ENCODE peak calls at places on chromosomes 1 and 21, in eight cellular contexts. One of them, this sample, is unnamed.

GRCh38 chr1:176243746-176244145 is 36.7 kb upstream of the COP1 start:
- DNase-seq in activated effector memory CD4-positive, alpha-beta T cell treated with Interleukin-2 at 50 U/mL for 16 hours: no peak
- DNase-seq in Ammon's horn: no peak
- DNase-seq in small intestine: no peak
- DNase-seq in Peyer's patch: no peak
- DNase-seq in ACHN: no peak
- DNase-seq in pulmonary artery endothelial cell: no peak
- DNase-seq in PC-3: no peak
- DNase-seq in this sample: peak

GRCh38 chr1:33374336-33375105 is 53.6 kb upstream of the A3GALT2 start:
- DNase-seq in activated effector memory CD4-positive, alpha-beta T cell treated with Interleukin-2 at 50 U/mL for 16 hours: no peak
- DNase-seq in Ammon's horn: no peak
- DNase-seq in small intestine: no peak
- DNase-seq in Peyer's patch: no peak
- DNase-seq in ACHN: no peak
- DNase-seq in pulmonary artery endothelial cell: no peak
- DNase-seq in PC-3: no peak
- DNase-seq in this sample: no peak

GRCh38 chr21:39552856-39553255 is 59.9 kb upstream of the B3GALT5 start:
- DNase-seq in activated effector memory CD4-positive, alpha-beta T cell treated with Interleukin-2 at 50 U/mL for 16 hours: no peak
- DNase-seq in Ammon's horn: no peak
- DNase-seq in small intestine: no peak
- DNase-seq in Peyer's patch: no peak
- DNase-seq in ACHN: no peak
- DNase-seq in pulmonary artery endothelial cell: no peak
- DNase-seq in PC-3: no peak
- DNase-seq in this sample: no peak

GRCh38 chr1:217647791-217648190 is 16.6 kb downstream of the SPATA17 start:
- DNase-seq in activated effector memory CD4-positive, alpha-beta T cell treated with Interleukin-2 at 50 U/mL for 16 hours: no peak
- DNase-seq in Ammon's horn: no peak
- DNase-seq in small intestine: no peak
- DNase-seq in Peyer's patch: no peak
- DNase-seq in ACHN: no peak
- DNase-seq in pulmonary artery endothelial cell: no peak
- DNase-seq in PC-3: peak
- DNase-seq in this sample: peak

GRCh38 chr1:154386643-154387352 is 18.3 kb upstream of the IL6R start:
- DNase-seq in activated effector memory CD4-positive, alpha-beta T cell treated with Interleukin-2 at 50 U/mL for 16 hours: peak
- DNase-seq in Ammon's horn: no peak
- DNase-seq in small intestine: no peak
- DNase-seq in Peyer's patch: no peak
- DNase-seq in ACHN: no peak
- DNase-seq in pulmonary artery endothelial cell: no peak
- DNase-seq in PC-3: no peak
- DNase-seq in this sample: no peak

GRCh38 chr21:25934771-25935224 is 200.0 kb downstream of the GABPA start:
- DNase-seq in activated effector memory CD4-positive, alpha-beta T cell treated with Interleukin-2 at 50 U/mL for 16 hours: no peak
- DNase-seq in Ammon's horn: no peak
- DNase-seq in small intestine: no peak
- DNase-seq in Peyer's patch: no peak
- DNase-seq in ACHN: peak
- DNase-seq in pulmonary artery endothelial cell: peak
- DNase-seq in PC-3: peak
- DNase-seq in this sample: peak

GRCh38 chr1:207010726-207011125 is 21.8 kb downstream of the C1orf116 start:
- DNase-seq in activated effector memory CD4-positive, alpha-beta T cell treated with Interleukin-2 at 50 U/mL for 16 hours: no peak
- DNase-seq in Ammon's horn: no peak
- DNase-seq in small intestine: no peak
- DNase-seq in Peyer's patch: no peak
- DNase-seq in ACHN: no peak
- DNase-seq in pulmonary artery endothelial cell: no peak
- DNase-seq in PC-3: no peak
- DNase-seq in this sample: no peak

GRCh38 chr1:226827458-226827857 is 43.0 kb upstream of the PSEN2 start:
- DNase-seq in activated effector memory CD4-positive, alpha-beta T cell treated with Interleukin-2 at 50 U/mL for 16 hours: no peak
- DNase-seq in Ammon's horn: no peak
- DNase-seq in small intestine: no peak
- DNase-seq in Peyer's patch: no peak
- DNase-seq in ACHN: no peak
- DNase-seq in pulmonary artery endothelial cell: no peak
- DNase-seq in PC-3: peak
- DNase-seq in this sample: no peak

GRCh38 chr1:167196185-167196584 is 24.5 kb upstream of the POU2F1 start:
- DNase-seq in activated effector memory CD4-positive, alpha-beta T cell treated with Interleukin-2 at 50 U/mL for 16 hours: no peak
- DNase-seq in Ammon's horn: no peak
- DNase-seq in small intestine: no peak
- DNase-seq in Peyer's patch: no peak
- DNase-seq in ACHN: no peak
- DNase-seq in pulmonary artery endothelial cell: no peak
- DNase-seq in PC-3: peak
- DNase-seq in this sample: peak

GRCh38 chr1:57400041-57400440 is 23.8 kb downstream of the DAB1 start:
- DNase-seq in activated effector memory CD4-positive, alpha-beta T cell treated with Interleukin-2 at 50 U/mL for 16 hours: no peak
- DNase-seq in Ammon's horn: no peak
- DNase-seq in small intestine: peak
- DNase-seq in Peyer's patch: no peak
- DNase-seq in ACHN: no peak
- DNase-seq in pulmonary artery endothelial cell: no peak
- DNase-seq in PC-3: no peak
- DNase-seq in this sample: no peak

GRCh38 chr1:171221665-171222591 is 26.4 kb upstream of the FMO1 start:
- DNase-seq in activated effector memory CD4-positive, alpha-beta T cell treated with Interleukin-2 at 50 U/mL for 16 hours: no peak
- DNase-seq in Ammon's horn: no peak
- DNase-seq in small intestine: no peak
- DNase-seq in Peyer's patch: no peak
- DNase-seq in ACHN: no peak
- DNase-seq in pulmonary artery endothelial cell: no peak
- DNase-seq in PC-3: peak
- DNase-seq in this sample: no peak

GRCh38 chr1:227779021-227779441 is 36.4 kb upstream of the PRSS38 start:
- DNase-seq in activated effector memory CD4-positive, alpha-beta T cell treated with Interleukin-2 at 50 U/mL for 16 hours: no peak
- DNase-seq in Ammon's horn: no peak
- DNase-seq in small intestine: no peak
- DNase-seq in Peyer's patch: peak
- DNase-seq in ACHN: no peak
- DNase-seq in pulmonary artery endothelial cell: no peak
- DNase-seq in PC-3: no peak
- DNase-seq in this sample: no peak

GRCh38 chr21:37159053-37159776 is 86.2 kb downstream of the TTC3 start:
- DNase-seq in activated effector memory CD4-positive, alpha-beta T cell treated with Interleukin-2 at 50 U/mL for 16 hours: no peak
- DNase-seq in Ammon's horn: no peak
- DNase-seq in small intestine: no peak
- DNase-seq in Peyer's patch: no peak
- DNase-seq in ACHN: no peak
- DNase-seq in pulmonary artery endothelial cell: no peak
- DNase-seq in PC-3: no peak
- DNase-seq in this sample: no peak

GRCh38 chr1:25106981-25107642 is 125.2 kb downstream of the SYF2 start:
- DNase-seq in activated effector memory CD4-positive, alpha-beta T cell treated with Interleukin-2 at 50 U/mL for 16 hours: no peak
- DNase-seq in Ammon's horn: no peak
- DNase-seq in small intestine: peak
- DNase-seq in Peyer's patch: peak
- DNase-seq in ACHN: no peak
- DNase-seq in pulmonary artery endothelial cell: no peak
- DNase-seq in PC-3: no peak
- DNase-seq in this sample: no peak

GRCh38 chr1:113980120-113980519 is 846 bp downstream of the OLFML3 start:
- DNase-seq in activated effector memory CD4-positive, alpha-beta T cell treated with Interleukin-2 at 50 U/mL for 16 hours: no peak
- DNase-seq in Ammon's horn: no peak
- DNase-seq in small intestine: no peak
- DNase-seq in Peyer's patch: peak
- DNase-seq in ACHN: no peak
- DNase-seq in pulmonary artery endothelial cell: no peak
- DNase-seq in PC-3: no peak
- DNase-seq in this sample: no peak

GRCh38 chr1:91124989-91125417 is 103.2 kb upstream of the ZNF644 start:
- DNase-seq in activated effector memory CD4-positive, alpha-beta T cell treated with Interleukin-2 at 50 U/mL for 16 hours: no peak
- DNase-seq in Ammon's horn: peak
- DNase-seq in small intestine: no peak
- DNase-seq in Peyer's patch: no peak
- DNase-seq in ACHN: no peak
- DNase-seq in pulmonary artery endothelial cell: no peak
- DNase-seq in PC-3: no peak
- DNase-seq in this sample: no peak

GRCh38 chr1:66564250-66564649 is 30.3 kb downstream of the SGIP1 start:
- DNase-seq in activated effector memory CD4-positive, alpha-beta T cell treated with Interleukin-2 at 50 U/mL for 16 hours: no peak
- DNase-seq in Ammon's horn: no peak
- DNase-seq in small intestine: no peak
- DNase-seq in Peyer's patch: no peak
- DNase-seq in ACHN: peak
- DNase-seq in pulmonary artery endothelial cell: peak
- DNase-seq in PC-3: peak
- DNase-seq in this sample: peak

GRCh38 chr1:206435450-206435849 is 34.8 kb upstream of the IKBKE start:
- DNase-seq in activated effector memory CD4-positive, alpha-beta T cell treated with Interleukin-2 at 50 U/mL for 16 hours: no peak
- DNase-seq in Ammon's horn: no peak
- DNase-seq in small intestine: no peak
- DNase-seq in Peyer's patch: no peak
- DNase-seq in ACHN: no peak
- DNase-seq in pulmonary artery endothelial cell: no peak
- DNase-seq in PC-3: no peak
- DNase-seq in this sample: peak

GRCh38 chr1:17637055-17637454 is 97.6 kb downstream of the ARHGEF10L start:
- DNase-seq in activated effector memory CD4-positive, alpha-beta T cell treated with Interleukin-2 at 50 U/mL for 16 hours: no peak
- DNase-seq in Ammon's horn: no peak
- DNase-seq in small intestine: no peak
- DNase-seq in Peyer's patch: no peak
- DNase-seq in ACHN: no peak
- DNase-seq in pulmonary artery endothelial cell: no peak
- DNase-seq in PC-3: no peak
- DNase-seq in this sample: no peak

GRCh38 chr1:117127840-117128239 is 6.3 kb upstream of the TRIM45 start:
- DNase-seq in activated effector memory CD4-positive, alpha-beta T cell treated with Interleukin-2 at 50 U/mL for 16 hours: no peak
- DNase-seq in Ammon's horn: no peak
- DNase-seq in small intestine: no peak
- DNase-seq in Peyer's patch: no peak
- DNase-seq in ACHN: no peak
- DNase-seq in pulmonary artery endothelial cell: no peak
- DNase-seq in PC-3: no peak
- DNase-seq in this sample: no peak

GRCh38 chr1:175822575-175822974 is 79.2 kb upstream of the TNR start:
- DNase-seq in activated effector memory CD4-positive, alpha-beta T cell treated with Interleukin-2 at 50 U/mL for 16 hours: no peak
- DNase-seq in Ammon's horn: no peak
- DNase-seq in small intestine: no peak
- DNase-seq in Peyer's patch: no peak
- DNase-seq in ACHN: no peak
- DNase-seq in pulmonary artery endothelial cell: no peak
- DNase-seq in PC-3: peak
- DNase-seq in this sample: peak

GRCh38 chr1:205913451-205914204 is 29.6 kb downstream of the SLC26A9 start:
- DNase-seq in activated effector memory CD4-positive, alpha-beta T cell treated with Interleukin-2 at 50 U/mL for 16 hours: no peak
- DNase-seq in Ammon's horn: peak
- DNase-seq in small intestine: no peak
- DNase-seq in Peyer's patch: no peak
- DNase-seq in ACHN: peak
- DNase-seq in pulmonary artery endothelial cell: peak
- DNase-seq in PC-3: no peak
- DNase-seq in this sample: no peak

GRCh38 chr1:181044449-181044966 is 10.7 kb downstream of the MR1 start:
- DNase-seq in activated effector memory CD4-positive, alpha-beta T cell treated with Interleukin-2 at 50 U/mL for 16 hours: no peak
- DNase-seq in Ammon's horn: no peak
- DNase-seq in small intestine: peak
- DNase-seq in Peyer's patch: peak
- DNase-seq in ACHN: no peak
- DNase-seq in pulmonary artery endothelial cell: no peak
- DNase-seq in PC-3: peak
- DNase-seq in this sample: no peak